ENCODE peak calls at places on chromosomes 5 and 9, in four cellular contexts. Q, R, T and X are unnamed samples.

GRCh38 chr5:68652507-68652906 is 437.0 kb downstream of the PIK3R1 start:
- DNase-seq in Q (no peak), R (no peak), T (no peak), X (no peak)

GRCh38 chr9:71767421-71768321 is 642 bp downstream of the CEMIP2 start:
- DNase-seq in Q (no peak), R (no peak), T (peak; percentile 27), X (no peak)

GRCh38 chr9:32419921-32420320 is 35.5 kb downstream of the ACO1 start:
- DNase-seq in Q (no peak), R (no peak), T (no peak), X (no peak)

GRCh38 chr5:34624711-34625110 is 31.4 kb upstream of the RAI14 start:
- DNase-seq in Q (no peak), R (no peak), T (no peak), X (no peak)

GRCh38 chr9:137217276-137218211 is 4.5 kb downstream of the RNF208 start:
- DNase-seq in Q (peak; percentile 53), R (peak; percentile 89), T (no peak), X (no peak)

GRCh38 chr9:79012561-79012960 is 559.2 kb upstream of the TLE4 start:
- DNase-seq in Q (no peak), R (no peak), T (no peak), X (no peak)

GRCh38 chr5:112373888-112374287 is 45.2 kb downstream of the EPB41L4A start:
- DNase-seq in Q (no peak), R (no peak), T (no peak), X (no peak)

GRCh38 chr9:5428794-5429528 is 8.8 kb downstream of the PLGRKT start:
- DNase-seq in Q (no peak), R (no peak), T (no peak), X (no peak)

GRCh38 chr9:87497604-87498045 is at the start of gene DAPK1:
- DNase-seq in Q (peak; percentile 23), R (peak; percentile 83), T (no peak), X (no peak)

GRCh38 chr9:134571326-134571871 is 70.2 kb upstream of the COL5A1 start:
- DNase-seq in Q (no peak), R (no peak), T (no peak), X (no peak)

GRCh38 chr9:4315582-4316215 is 15.8 kb upstream of the GLIS3 start:
- DNase-seq in Q (peak; percentile 71), R (peak; percentile 87), T (peak; percentile 80), X (no peak)

GRCh38 chr5:80114856-80115255 is 79.7 kb downstream of the THBS4 start:
- DNase-seq in Q (no peak), R (no peak), T (no peak), X (no peak)

GRCh38 chr5:35026280-35026840 is 21.4 kb downstream of the AGXT2 start:
- DNase-seq in Q (no peak), R (no peak), T (no peak), X (no peak)

GRCh38 chr9:20693068-20693467 is 9.0 kb downstream of the FOCAD start:
- DNase-seq in Q (no peak), R (no peak), T (no peak), X (no peak)

GRCh38 chr9:88814521-88815101 is 176.7 kb upstream of the S1PR3 start:
- DNase-seq in Q (no peak), R (no peak), T (no peak), X (no peak)
- H3K27ac ChIP-seq in Q (no peak overlapping the region), R (no peak overlapping the region), T (no peak overlapping the region), X (no peak overlapping the region)

GRCh38 chr5:42990892-42991291 is 49.2 kb downstream of the ANXA2R start:
- DNase-seq in Q (no peak), R (no peak), T (peak; percentile 33), X (no peak)
- H3K27ac ChIP-seq in Q (no peak overlapping the region), R (no peak overlapping the region), T (peak overlapping the region; percentile 96), X (peak overlapping the region; percentile 93)

GRCh38 chr9:95689669-95690068 is 172.9 kb upstream of the PTCH1 start:
- DNase-seq in Q (no peak), R (no peak), T (no peak), X (no peak)
- H3K27ac ChIP-seq in Q (no peak overlapping the region), R (no peak overlapping the region), T (no peak overlapping the region), X (no peak overlapping the region)

GRCh38 chr5:81779125-81779934 is 28.4 kb upstream of the SSBP2 start:
- DNase-seq in Q (no peak), R (no peak), T (peak; percentile 71), X (no peak)
- H3K27ac ChIP-seq in Q (no peak overlapping the region), R (no peak overlapping the region), T (peak overlapping the region; percentile 61), X (peak overlapping the region; percentile 59)

GRCh38 chr9:88932766-88933165 is 58.5 kb upstream of the S1PR3 start:
- DNase-seq in Q (no peak), R (peak; percentile 82), T (no peak), X (no peak)
- H3K27ac ChIP-seq in Q (no peak overlapping the region), R (no peak overlapping the region), T (no peak overlapping the region), X (no peak overlapping the region)

GRCh38 chr5:15786884-15787283 is 286.9 kb downstream of the FBXL7 start:
- DNase-seq in Q (no peak), R (no peak), T (no peak), X (no peak)
- H3K27ac ChIP-seq in Q (no peak overlapping the region), R (no peak overlapping the region), T (no peak overlapping the region), X (no peak overlapping the region)

DNA sequence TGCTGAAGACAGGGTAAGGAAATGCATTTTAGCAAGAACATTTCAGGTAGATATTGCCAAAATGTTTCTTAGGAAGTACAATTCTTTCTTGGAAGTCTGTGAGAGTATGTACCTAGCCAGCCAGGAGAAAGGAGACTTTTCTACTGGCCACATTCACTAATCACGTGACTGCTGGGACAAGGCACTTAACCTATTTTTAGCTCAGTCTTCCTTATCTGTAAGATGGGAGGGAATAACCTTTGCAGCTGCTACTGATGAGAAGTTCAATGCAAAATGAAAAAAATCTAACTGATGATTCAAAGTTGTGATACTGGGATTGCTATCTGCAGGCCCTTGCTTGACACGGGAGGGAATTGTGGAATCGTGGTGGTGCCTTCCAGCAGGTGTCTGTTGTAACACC is 42.6 kb upstream of the SLC28A3 start:
- DNase-seq in Q (no peak), R (no peak), T (no peak), X (no peak)
- H3K27ac ChIP-seq in Q (no peak overlapping the region), R (no peak overlapping the region), T (no peak overlapping the region), X (no peak overlapping the region)

GRCh38 chr5:132424167-132424935 is 54.8 kb downstream of the SLC22A5 start:
- DNase-seq in Q (no peak), R (no peak), T (no peak), X (no peak)
- H3K27ac ChIP-seq in Q (no peak overlapping the region), R (no peak overlapping the region), T (peak overlapping the region; percentile 92), X (peak overlapping the region; percentile 45)

GRCh38 chr5:1921711-1922110 is 39.0 kb upstream of the IRX4 start:
- DNase-seq in Q (no peak), R (no peak), T (no peak), X (no peak)
- H3K27ac ChIP-seq in Q (no peak overlapping the region), R (no peak overlapping the region), T (no peak overlapping the region), X (no peak overlapping the region)